ENCODE peak calls at places on chromosomes 12 and 14, in six cellular contexts. U, Y, O, H, E and X are unnamed samples.

GRCh38 chr12:50325890-50326391 is 42.6 kb upstream of the LIMA1 start:
- DNase-seq in U (no peak), Y (no peak), O (no peak), H (no peak), E (no peak), X (no peak)

GRCh38 chr12:3672113-3672509 is 80.8 kb downstream of the CRACR2A start:
- DNase-seq in U (no peak), Y (no peak), O (no peak), H (no peak), E (no peak), X (no peak)

GRCh38 chr12:89179983-89180382 is 172.3 kb downstream of the DUSP6 start:
- DNase-seq in U (no peak), Y (peak), O (no peak), H (peak), E (no peak), X (no peak)

GRCh38 chr14:93430889-93431670 is at the start of gene UNC79:
- DNase-seq in U (peak), Y (peak), O (peak), H (no peak), E (peak), X (no peak)

GRCh38 chr12:44873898-44874297 is 2.2 kb downstream of the NELL2 start:
- DNase-seq in U (no peak), Y (no peak), O (peak), H (peak), E (peak), X (no peak)

GRCh38 chr14:65103150-65103760 is 938 bp upstream of the MAX start:
- DNase-seq in U (no peak), Y (no peak), O (no peak), H (no peak), E (peak), X (peak)

GRCh38 chr14:38042356-38042755 is 165.3 kb upstream of the SSTR1 start:
- DNase-seq in U (no peak), Y (no peak), O (no peak), H (peak), E (no peak), X (peak)

GRCh38 chr12:46464863-46465262 is 92.3 kb upstream of the SLC38A2 start:
- DNase-seq in U (no peak), Y (no peak), O (no peak), H (no peak), E (no peak), X (no peak)

GRCh38 chr14:88554458-88555286 is at the start of gene PTPN21:
- DNase-seq in U (peak), Y (peak), O (peak), H (peak), E (peak), X (no peak)

GRCh38 chr12:65306603-65307501 is 28.4 kb downstream of the MSRB3 start:
- DNase-seq in U (no peak), Y (no peak), O (no peak), H (peak), E (peak), X (peak)